ENCODE peak calls at places on chromosomes 7 and 10, in five cellular contexts. G is cardiac muscle cell, W is ascending aorta, H is upper lobe of left lung, X is foreskin fibroblast. F is an unnamed sample.

GRCh38 chr7:139828880-139829653 is at the start of gene TBXAS1:
- DNase-seq in G (no peak), W (no peak), H (no peak), X (no peak), F (no peak)

GRCh38 chr10:36534471-36535002 is 590.9 kb upstream of the ANKRD30A start:
- DNase-seq in G (peak; percentile 61), W (no peak), H (no peak), X (peak; percentile 92), F (peak; percentile 81)

GRCh38 chr7:108452707-108453106 is 3.5 kb downstream of the NRCAM start:
- DNase-seq in G (peak; percentile 65), W (no peak), H (no peak), X (peak; percentile 47), F (no peak)

GRCh38 chr7:87416682-87417587 is 58.5 kb downstream of the ABCB4 start:
- DNase-seq in G (peak; percentile 80), W (peak; percentile 73), H (no peak), X (peak; percentile 85), F (no peak)

GRCh38 chr10:6221971-6222751 is 19.4 kb downstream of the PFKFB3 start:
- DNase-seq in G (no peak), W (peak; percentile 90), H (no peak), X (peak; percentile 24), F (no peak)

GRCh38 chr7:95916573-95917371 is 144.4 kb downstream of the DYNC1I1 start:
- DNase-seq in G (peak; percentile 74), W (peak; percentile 90), H (no peak), X (peak; percentile 84), F (peak; percentile 20)

GRCh38 chr10:119006451-119007210 is 22.9 kb upstream of the NANOS1 start:
- DNase-seq in G (peak; percentile 94), W (peak; percentile 87), H (no peak), X (peak; percentile 97), F (peak; percentile 98)

GRCh38 chr10:77550378-77550777 is 87.2 kb downstream of the KCNMA1 start:
- DNase-seq in G (no peak), W (peak; percentile 83), H (peak; percentile 8), X (no peak), F (no peak)

GRCh38 chr10:11610855-11611247 is 599 bp downstream of the USP6NL start:
- DNase-seq in G (peak; percentile 63), W (no peak), H (no peak), X (peak; percentile 66), F (no peak)

GRCh38 chr7:17971392-17971791 is 31.1 kb upstream of the SNX13 start:
- DNase-seq in G (peak; percentile 48), W (no peak), H (no peak), X (peak; percentile 20), F (no peak)

GRCh38 chr10:11823122-11823988 is at the start of gene PROSER2:
- DNase-seq in G (peak; percentile 68), W (peak; percentile 76), H (peak; percentile 95), X (peak; percentile 86), F (no peak)

GRCh38 chr7:69790915-69791473 is 192.7 kb downstream of the AUTS2 start:
- DNase-seq in G (no peak), W (no peak), H (no peak), X (no peak), F (no peak)

GRCh38 chr10:5525581-5526271 is 965 bp downstream of the CALML3 start:
- DNase-seq in G (no peak), W (peak; percentile 53), H (peak; percentile 72), X (no peak), F (peak; percentile 25)

GRCh38 chr10:72318383-72319262 is 36.1 kb downstream of the DNAJB12 start:
- DNase-seq in G (no peak), W (no peak), H (no peak), X (no peak), F (no peak)

GRCh38 chr7:138164804-138165203 is 88.5 kb downstream of the AKR1D1 start:
- DNase-seq in G (no peak), W (no peak), H (no peak), X (no peak), F (no peak)

GRCh38 chr7:44094796-44095592 is 9.2 kb upstream of the AEBP1 start:
- DNase-seq in G (no peak), W (no peak), H (no peak), X (no peak), F (no peak)

GRCh38 chr10:120744040-120744439 is 107.1 kb upstream of the WDR11 start:
- DNase-seq in G (no peak), W (no peak), H (no peak), X (no peak), F (no peak)

GRCh38 chr10:103476046-103476768 is 2.8 kb downstream of the CALHM3 start:
- DNase-seq in G (peak; percentile 39), W (no peak), H (no peak), X (no peak), F (no peak)

GRCh38 chr10:13560597-13560996 is 26.2 kb upstream of the PRPF18 start:
- DNase-seq in G (peak; percentile 24), W (no peak), H (no peak), X (peak; percentile 52), F (no peak)

GRCh38 chr7:23291957-23292560 is 7.1 kb upstream of the MALSU1 start:
- DNase-seq in G (no peak), W (no peak), H (no peak), X (no peak), F (no peak)

DNA sequence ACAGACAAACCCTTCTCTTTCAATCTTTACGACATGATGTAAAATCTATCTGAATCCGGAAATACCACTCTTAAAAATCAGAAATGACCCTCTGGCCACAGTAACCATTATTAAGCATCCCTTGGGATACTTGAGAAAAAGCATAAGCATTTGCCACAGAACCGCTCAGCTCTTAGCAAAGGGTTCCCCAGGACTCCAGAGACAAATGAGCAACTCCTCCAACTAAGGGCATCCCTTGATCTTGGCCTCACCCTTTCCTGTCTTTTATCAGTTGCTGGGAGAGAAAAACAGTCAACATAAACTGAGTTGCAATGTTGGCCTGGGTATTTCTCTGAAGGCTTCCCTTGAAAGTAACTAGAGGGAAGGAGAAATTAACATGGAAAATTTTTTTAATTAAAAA is 3.5 kb downstream of the PDLIM1 start:
- DNase-seq in G (peak; percentile 53), W (no peak), H (no peak), X (no peak), F (no peak)
- H3K4me3 ChIP-seq in G (no peak overlapping the region), W (peak overlapping the region; percentile 99), H (peak overlapping the region; percentile 90), X (no peak overlapping the region), F (no peak overlapping the region)

GRCh38 chr7:40138973-40139372 is 4.2 kb downstream of the SUGCT start:
- DNase-seq in G (no peak), W (no peak), H (no peak), X (no peak), F (no peak)
- TF ChIP-seq CTCF in G (no peak), W (no peak), H (no peak), X (no peak), F (no peak)

GRCh38 chr7:28155964-28156363 is 24.6 kb downstream of the JAZF1 start:
- DNase-seq in G (peak; percentile 54), W (no peak), H (no peak), X (peak; percentile 84), F (no peak)

GRCh38 chr7:28152594-28152993 is 28.0 kb downstream of the JAZF1 start:
- DNase-seq in G (no peak), W (no peak), H (no peak), X (no peak), F (no peak)

GRCh38 chr7:28156401-28156800 is 24.2 kb downstream of the JAZF1 start:
- DNase-seq in G (no peak), W (no peak), H (no peak), X (no peak), F (no peak)

GRCh38 chr7:28157311-28157710 is 23.3 kb downstream of the JAZF1 start:
- DNase-seq in G (no peak), W (no peak), H (no peak), X (no peak), F (no peak)

DNA sequence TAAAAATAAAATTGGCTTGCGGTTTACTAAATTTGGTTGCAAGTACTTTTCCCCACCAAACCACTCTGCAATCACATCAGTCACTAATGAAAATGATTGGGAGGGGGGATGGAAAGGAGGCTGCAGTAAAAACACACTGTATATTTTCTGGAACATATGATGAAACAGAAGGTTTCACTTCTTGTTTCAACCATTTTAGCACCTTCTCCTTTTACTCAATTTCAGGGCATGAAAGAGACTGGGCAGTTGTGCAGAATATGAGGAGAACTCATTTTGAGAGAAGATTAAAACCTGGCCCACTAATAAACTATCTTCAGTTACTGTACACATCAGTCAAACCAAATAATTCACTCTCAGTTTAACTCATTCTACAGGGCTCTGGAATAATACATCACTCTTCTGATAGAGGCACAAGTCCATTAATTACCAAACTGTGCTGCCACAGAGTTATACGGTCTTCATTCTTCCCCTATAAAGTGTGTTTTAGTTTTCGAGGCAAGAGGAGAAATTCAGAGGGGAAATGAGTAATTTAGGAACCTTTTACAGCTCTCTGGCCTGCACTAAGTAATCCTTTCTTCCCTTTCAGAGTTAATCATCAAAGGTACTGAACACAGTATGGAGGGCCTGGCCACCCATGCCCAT is 25.5 kb downstream of the JAZF1 start:
- DNase-seq in G (no peak), W (no peak), H (no peak), X (no peak), F (no peak)
- H3K4me3 ChIP-seq in G (no peak overlapping the region), W (no peak overlapping the region), H (no peak overlapping the region), X (no peak overlapping the region), F (no peak overlapping the region)

GRCh38 chr10:61271127-61271780 is 181.9 kb downstream of the TMEM26 start:
- DNase-seq in G (peak; percentile 62), W (no peak), H (no peak), X (peak; percentile 88), F (peak; percentile 71)
- TF ChIP-seq CTCF in G (peak; percentile 24), W (peak; percentile 10), H (no peak), X (no peak), F (peak; percentile 45)

GRCh38 chr7:5477723-5478531 is 54.3 kb upstream of the TNRC18 start:
- DNase-seq in G (no peak), W (no peak), H (no peak), X (peak; percentile 76), F (no peak)
- H3K4me3 ChIP-seq in G (no peak overlapping the region), W (peak overlapping the region; percentile 60), H (peak overlapping the region; percentile 48), X (peak overlapping the region; percentile 30), F (no peak overlapping the region)

DNA sequence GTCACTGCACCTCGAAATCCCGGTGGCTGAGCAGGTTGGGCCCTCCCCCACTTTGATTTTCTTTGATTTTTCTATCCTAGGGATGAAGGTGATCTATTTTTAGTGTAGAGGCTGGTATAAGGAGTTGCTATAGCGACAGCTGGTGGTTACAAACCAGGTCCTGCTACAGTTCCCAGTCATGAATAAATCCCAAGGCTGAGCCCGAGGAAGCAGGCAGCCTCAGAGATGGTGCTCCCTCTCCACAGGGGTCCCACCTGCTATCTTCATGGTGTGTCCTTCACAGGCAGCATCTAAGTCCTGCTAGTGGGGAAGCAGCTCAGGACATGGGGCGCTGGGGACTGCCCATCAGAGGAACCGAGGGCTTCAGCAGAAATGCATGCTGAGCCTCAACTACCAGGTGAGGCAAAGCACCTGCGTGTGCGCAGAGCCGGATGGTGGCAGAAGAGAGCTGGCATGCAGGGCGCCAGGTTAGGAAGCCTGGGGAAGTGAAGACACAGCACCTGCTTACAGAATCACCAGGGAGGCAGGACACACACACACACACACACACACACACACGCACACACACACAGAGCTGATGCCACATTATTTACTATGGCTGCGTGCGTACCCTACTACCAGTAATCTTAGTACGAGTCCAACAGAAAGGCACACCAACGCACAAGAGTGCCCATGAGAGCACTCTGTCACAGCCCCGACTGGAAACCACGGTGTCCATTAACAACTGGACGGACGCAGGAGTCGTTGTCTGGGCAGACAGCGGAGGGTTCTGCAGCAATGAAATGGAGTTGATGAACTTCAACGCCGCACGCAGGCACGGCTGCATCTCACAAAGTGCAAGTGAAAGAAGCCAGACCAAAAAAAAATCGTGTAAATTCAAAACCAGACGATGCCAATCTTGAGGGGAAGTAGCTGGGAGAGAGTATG is 150.8 kb downstream of the PRKAG2 start:
- DNase-seq in G (no peak), W (no peak), H (no peak), X (peak; percentile 36), F (no peak)
- TF ChIP-seq CTCF in G (no peak), W (no peak), H (no peak), X (no peak), F (no peak)

F was measured in AG09309.